ENCODE peak calls at places on chromosomes 12 and 14, in five cellular contexts. S is breast epithelium, L is Panc1, J is putamen, R is left colon. N is an unnamed sample.

GRCh38 chr14:57692671-57693070 is 173.2 kb downstream of the SLC35F4 start:
- DNase-seq in S (no peak), L (no peak), J (no peak), R (no peak), N (no peak)

GRCh38 chr12:51070004-51070403 is 13.4 kb downstream of the CSRNP2 start:
- DNase-seq in S (no peak), L (no peak), J (no peak), R (no peak), N (no peak)

GRCh38 chr12:119624971-119625370 is 31.4 kb downstream of the TMEM233 start:
- DNase-seq in S (no peak), L (no peak), J (no peak), R (no peak), N (no peak)

GRCh38 chr12:119802472-119802871 is 74.6 kb downstream of the CIT start:
- DNase-seq in S (no peak), L (no peak), J (peak; percentile 70), R (no peak), N (no peak)

GRCh38 chr12:119843100-119843499 is 34.0 kb downstream of the CIT start:
- DNase-seq in S (no peak), L (no peak), J (no peak), R (no peak), N (peak; percentile 32)

GRCh38 chr12:72747460-72747859 is 475.3 kb downstream of the TRHDE start:
- DNase-seq in S (no peak), L (no peak), J (peak; percentile 42), R (no peak), N (no peak)

GRCh38 chr14:94036328-94037167 is 10.4 kb downstream of the OTUB2 start:
- DNase-seq in S (peak; percentile 65), L (peak; percentile 62), J (no peak), R (peak; percentile 56), N (no peak)

GRCh38 chr14:85387181-85387580 is 142.8 kb upstream of the FLRT2 start:
- DNase-seq in S (no peak), L (no peak), J (no peak), R (no peak), N (no peak)

GRCh38 chr14:30283822-30284446 is 275.0 kb upstream of the G2E3 start:
- DNase-seq in S (no peak), L (no peak), J (no peak), R (no peak), N (no peak)

GRCh38 chr12:49288412-49288853 is 6.5 kb upstream of the PRPH start:
- DNase-seq in S (no peak), L (no peak), J (no peak), R (no peak), N (no peak)

GRCh38 chr14:64720190-64720589 is 16.0 kb downstream of the PLEKHG3 start:
- DNase-seq in S (peak; percentile 61), L (peak; percentile 81), J (no peak), R (peak; percentile 84), N (peak; percentile 31)

GRCh38 chr12:28021704-28022103 is 49.2 kb upstream of the PTHLH start:
- DNase-seq in S (no peak), L (peak; percentile 86), J (no peak), R (no peak), N (no peak)

GRCh38 chr12:59646636-59647035 is 50.8 kb downstream of the SLC16A7 start:
- DNase-seq in S (no peak), L (no peak), J (no peak), R (no peak), N (no peak)

GRCh38 chr12:93060666-93061413 is 131.7 kb upstream of the EEA1 start:
- DNase-seq in S (no peak), L (no peak), J (peak; percentile 4), R (no peak), N (peak; percentile 50)

GRCh38 chr12:117158096-117158495 is 32.2 kb downstream of the FBXO21 start:
- DNase-seq in S (no peak), L (no peak), J (no peak), R (no peak), N (no peak)

GRCh38 chr14:82070753-82071152 is 537.1 kb upstream of the SEL1L start:
- DNase-seq in S (no peak), L (no peak), J (no peak), R (no peak), N (no peak)

GRCh38 chr12:130331146-130331545 is 6.5 kb upstream of the PIWIL1 start:
- DNase-seq in S (no peak), L (no peak), J (no peak), R (no peak), N (no peak)

GRCh38 chr12:49527361-49528130 is 11.3 kb upstream of the KCNH3 start:
- DNase-seq in S (no peak), L (no peak), J (no peak), R (no peak), N (no peak)

GRCh38 chr12:102756564-102756963 is 160.5 kb downstream of the PAH start:
- DNase-seq in S (no peak), L (no peak), J (no peak), R (no peak), N (no peak)

GRCh38 chr14:64556526-64556925 is 6.8 kb downstream of the PPP1R36 start:
- DNase-seq in S (no peak), L (no peak), J (no peak), R (no peak), N (no peak)

GRCh38 chr14:92470215-92470614 is 43.4 kb upstream of the RIN3 start:
- DNase-seq in S (no peak), L (no peak), J (no peak), R (no peak), N (no peak)

GRCh38 chr14:69712637-69713088 is 54.3 kb upstream of the SRSF5 start:
- DNase-seq in S (no peak), L (no peak), J (no peak), R (peak; percentile 83), N (no peak)

GRCh38 chr14:38158468-38158867 is 49.2 kb upstream of the SSTR1 start:
- DNase-seq in S (no peak), L (no peak), J (no peak), R (no peak), N (no peak)

GRCh38 chr14:23984891-23985607 is 3.7 kb upstream of the DHRS4L2 start:
- DNase-seq in S (no peak), L (no peak), J (no peak), R (no peak), N (no peak)

GRCh38 chr14:51147183-51147582 is 52.3 kb upstream of the TRIM9 start:
- DNase-seq in S (no peak), L (no peak), J (no peak), R (no peak), N (no peak)

GRCh38 chr14:96754845-96755184 is 42.4 kb upstream of the VRK1 start:
- DNase-seq in S (peak; percentile 45), L (no peak), J (no peak), R (no peak), N (no peak)

GRCh38 chr12:10363922-10364838 is 25.7 kb downstream of the KLRK1 start:
- DNase-seq in S (no peak), L (peak; percentile 32), J (peak; percentile 74), R (peak; percentile 47), N (peak; percentile 39)

GRCh38 chr12:26373606-26374495 is 178.5 kb downstream of the SSPN start:
- DNase-seq in S (no peak), L (no peak), J (no peak), R (no peak), N (no peak)

GRCh38 chr14:101132051-101132541 is 228.6 kb upstream of the RTL1 start:
- DNase-seq in S (no peak), L (no peak), J (no peak), R (no peak), N (no peak)

GRCh38 chr12:42574879-42575278 is 14.7 kb downstream of the PRICKLE1 start:
- DNase-seq in S (no peak), L (no peak), J (no peak), R (no peak), N (no peak)

GRCh38 chr14:64708148-64709004 is 4.2 kb downstream of the PLEKHG3 start:
- DNase-seq in S (no peak), L (no peak), J (no peak), R (peak; percentile 56), N (no peak)

GRCh38 chr12:101474248-101474647 is 888 bp upstream of the SPIC start:
- DNase-seq in S (no peak), L (no peak), J (no peak), R (no peak), N (no peak)

N was measured in brain pericyte.